ENCODE peak calls at places on chromosomes 3 and 15, in five cellular contexts. X is GM06990; E is tibial nerve; U is heart left ventricle; T is naive thymus-derived CD4-positive, alpha-beta T cell. P is an unnamed sample.

GRCh38 chr3:105970283-105970682 is 101.5 kb upstream of the CBLB start:
- DNase-seq in T (no peak), X (no peak), U (no peak), E (no peak), P (no peak)

GRCh38 chr3:78244136-78244535 is 1204.2 kb downstream of the ROBO2 start:
- DNase-seq in T (no peak), U (no peak), X (no peak), E (no peak), P (no peak)

GRCh38 chr3:9955067-9955502 is 2.9 kb upstream of the PRRT3 start:
- DNase-seq in E (no peak), U (no peak), X (no peak), T (no peak), P (no peak)

GRCh38 chr3:31968927-31969418 is 12.1 kb downstream of the OSBPL10 start:
- DNase-seq in U (no peak), T (no peak), E (no peak), X (no peak), P (no peak)

GRCh38 chr3:52270252-52270754 is 8.1 kb downstream of the WDR82 start:
- DNase-seq in X (no peak), U (no peak), E (no peak), T (no peak), P (no peak)

GRCh38 chr3:66836363-66837152 is 161.5 kb upstream of the KBTBD8 start:
- DNase-seq in X (no peak), U (no peak), T (no peak), E (no peak), P (no peak)

GRCh38 chr3:14245822-14246221 is 67.2 kb downstream of the LSM3 start:
- DNase-seq in U (no peak), E (no peak), X (no peak), T (no peak), P (no peak)

GRCh38 chr15:64478863-64479262 is 18.5 kb downstream of the ZNF609 start:
- DNase-seq in U (no peak), T (no peak), X (no peak), E (no peak), P (no peak)

GRCh38 chr15:28022961-28023360 is 76.2 kb downstream of the OCA2 start:
- DNase-seq in T (no peak), E (no peak), X (no peak), U (no peak), P (no peak)

GRCh38 chr15:40982855-40983254 is 29.6 kb downstream of the CHAC1 start:
- DNase-seq in E (no peak), T (no peak), X (no peak), U (no peak), P (no peak)

GRCh38 chr3:39101022-39101689 is 6.3 kb downstream of the GORASP1 start:
- DNase-seq in U (no peak), X (no peak), T (peak), E (no peak), P (no peak)

GRCh38 chr15:51629612-51630011 is 7.0 kb upstream of the DMXL2 start:
- DNase-seq in T (no peak), E (no peak), X (no peak), U (peak), P (no peak)

GRCh38 chr3:43505351-43505750 is 116.5 kb downstream of the ANO10 start:
- DNase-seq in T (no peak), E (no peak), X (no peak), U (no peak), P (no peak)

GRCh38 chr15:44087578-44088190 is 107.4 kb downstream of the FRMD5 start:
- DNase-seq in U (no peak), E (no peak), T (no peak), X (no peak), P (no peak)

GRCh38 chr3:21159565-21159950 is 591.5 kb downstream of the ZNF385D start:
- DNase-seq in X (no peak), E (no peak), T (no peak), U (no peak), P (no peak)

GRCh38 chr15:91866371-91866905 is 12.9 kb downstream of the SLCO3A1 start:
- DNase-seq in X (no peak), E (no peak), T (no peak), U (no peak), P (no peak)

GRCh38 chr3:5187920-5188418 is 462 bp downstream of the EDEM1 start:
- DNase-seq in X (peak), T (peak), U (peak), E (no peak), P (peak)

GRCh38 chr3:127652246-127652995 is 20.3 kb upstream of the ABTB1 start:
- DNase-seq in X (no peak), U (peak), E (no peak), T (no peak), P (no peak)

GRCh38 chr3:93992211-93992610 is 12.3 kb downstream of the ARL13B start:
- DNase-seq in E (no peak), X (no peak), T (no peak), U (no peak), P (no peak)

GRCh38 chr15:90101130-90101968 is 919 bp downstream of the IDH2 start:
- DNase-seq in X (peak), T (peak), E (no peak), U (peak), P (peak)

GRCh38 chr3:38039899-38040261 is 872 bp downstream of the DLEC1 start:
- DNase-seq in U (peak), T (peak), E (no peak), X (no peak), P (peak)

GRCh38 chr3:132253262-132253878 is 63.8 kb upstream of the ACP3 start:
- DNase-seq in T (peak), U (no peak), E (no peak), X (peak), P (no peak)

GRCh38 chr15:30962659-30963058 is 28.8 kb downstream of the MTMR10 start:
- DNase-seq in E (no peak), U (no peak), X (no peak), T (peak), P (no peak)

GRCh38 chr3:110813541-110813940 is 258.1 kb upstream of the NECTIN3 start:
- DNase-seq in U (no peak), E (no peak), X (no peak), T (no peak), P (no peak)

GRCh38 chr3:71436337-71436736 is 147.2 kb downstream of the FOXP1 start:
- DNase-seq in T (no peak), E (no peak), X (no peak), U (no peak), P (no peak)

GRCh38 chr3:119636194-119636593 is 24.2 kb downstream of the POPDC2 start:
- DNase-seq in U (no peak), E (no peak), T (no peak), X (no peak), P (no peak)

GRCh38 chr3:162390891-162391290 is 894.3 kb downstream of the OTOL1 start:
- DNase-seq in U (no peak), X (no peak), E (no peak), T (no peak), P (no peak)

P was measured in activated B cell treated with CpG ODN at 0.5 μM for 24 hours.